ENCODE peak calls at places on chromosomes 16 and 17, in seven cellular contexts. V is SK-N-SH, J is HS-5, L is cerebellum, B is fibroblast of mammary gland, C is Calu3, X is uterus. S is an unnamed sample.
A peak's percentile ranks its signal among the peaks of the same experiment; 100 is the strongest.

GRCh38 chr16:30688701-30689100 is 10.3 kb upstream of the SRCAP start:
- DNase-seq in C (no peak), L (no peak), V (no peak), J (no peak), B (no peak), X (no peak), S (no peak)

GRCh38 chr17:82849076-82849945 is 9.5 kb upstream of the ZNF750 start:
- DNase-seq in V (no peak), B (no peak), J (no peak), X (no peak), C (no peak), L (no peak), S (no peak)

GRCh38 chr16:85566502-85567100 is 46.5 kb upstream of the GSE1 start:
- DNase-seq in J (no peak), V (no peak), X (no peak), C (no peak), L (no peak), B (no peak), S (peak; percentile 89)

GRCh38 chr17:50423553-50424159 is 2.4 kb upstream of the ACSF2 start:
- DNase-seq in X (peak; percentile 40), V (no peak), C (peak; percentile 97), J (peak; percentile 96), B (peak; percentile 95), L (no peak), S (peak; percentile 33)

GRCh38 chr17:82299452-82299851 is 18.0 kb downstream of the CD7 start:
- DNase-seq in V (no peak), C (no peak), L (no peak), J (no peak), B (no peak), X (no peak), S (peak; percentile 68)

GRCh38 chr17:82134101-82134500 is 36.1 kb upstream of the FASN start:
- DNase-seq in J (no peak), X (no peak), C (no peak), V (peak; percentile 23), L (no peak), B (peak; percentile 53), S (no peak)

GRCh38 chr16:8712589-8713361 is 38.4 kb downstream of the ABAT start:
- DNase-seq in V (peak; percentile 86), B (no peak), X (no peak), L (peak; percentile 89), J (no peak), C (no peak), S (peak; percentile 82)

GRCh38 chr16:75304521-75305363 is 53.3 kb upstream of the BCAR1 start:
- DNase-seq in B (peak; percentile 98), C (peak; percentile 38), X (no peak), J (peak; percentile 89), L (no peak), V (no peak), S (no peak)

GRCh38 chr17:82297804-82298537 is 19.4 kb downstream of the CD7 start:
- DNase-seq in X (peak; percentile 87), L (peak; percentile 80), C (peak; percentile 93), J (peak; percentile 73), V (peak; percentile 90), B (peak; percentile 99), S (peak; percentile 77)

GRCh38 chr16:80058236-80058635 is 457.7 kb upstream of the MAF start:
- DNase-seq in B (peak; percentile 6), X (peak; percentile 86), L (peak; percentile 26), V (no peak), J (no peak), C (no peak), S (no peak)

GRCh38 chr16:85847681-85848601 is 48.4 kb downstream of the COX4I1 start:
- DNase-seq in L (no peak), V (no peak), J (no peak), C (no peak), B (no peak), X (no peak), S (no peak)

GRCh38 chr17:28953444-28954118 is 2.3 kb upstream of the PHF12 start:
- DNase-seq in L (peak; percentile 43), V (peak; percentile 61), J (no peak), C (peak; percentile 56), X (peak; percentile 59), B (peak; percentile 52), S (peak; percentile 90)

GRCh38 chr17:50267074-50267841 is 7.0 kb upstream of the TMEM92 start:
- DNase-seq in X (peak; percentile 24), J (no peak), L (no peak), V (peak; percentile 52), B (peak; percentile 68), C (no peak), S (peak; percentile 27)

GRCh38 chr16:73521499-73521898 is 473.6 kb upstream of the ZFHX3 start:
- DNase-seq in L (no peak), C (no peak), J (no peak), B (no peak), X (no peak), V (no peak), S (no peak)

GRCh38 chr17:74565116-74565515 is 2.2 kb downstream of the CD300H start:
- DNase-seq in L (no peak), J (no peak), C (no peak), X (no peak), B (peak; percentile 23), V (no peak), S (no peak)

GRCh38 chr17:82083009-82083408 is 15.0 kb downstream of the FASN start:
- DNase-seq in C (no peak), B (no peak), X (no peak), V (no peak), J (no peak), L (no peak), S (no peak)

GRCh38 chr17:32323784-32324590 is 18.0 kb downstream of the C17orf75 start:
- DNase-seq in C (peak; percentile 55), V (peak; percentile 50), X (no peak), L (no peak), B (no peak), J (no peak), S (peak; percentile 73)

GRCh38 chr17:79461041-79461440 is 149.8 kb downstream of the RBFOX3 start:
- DNase-seq in C (no peak), X (no peak), V (no peak), J (peak; percentile 61), B (peak; percentile 20), L (no peak), S (no peak)

GRCh38 chr16:82715833-82716232 is 89.1 kb downstream of the CDH13 start:
- DNase-seq in X (no peak), V (no peak), L (no peak), B (no peak), J (no peak), C (no peak), S (no peak)

GRCh38 chr17:77214743-77215142 is 74.0 kb downstream of the SEC14L1 start:
- DNase-seq in L (peak; percentile 75), B (peak; percentile 34), X (no peak), V (peak; percentile 77), J (no peak), C (peak; percentile 58), S (peak; percentile 89)

GRCh38 chr17:30021708-30022317 is 80.4 kb downstream of the EFCAB5 start:
- DNase-seq in X (no peak), V (peak; percentile 60), J (no peak), B (peak; percentile 61), C (peak; percentile 41), L (peak; percentile 41), S (peak; percentile 11)

GRCh38 chr17:40485851-40486512 is 15.4 kb downstream of the TNS4 start:
- DNase-seq in C (peak; percentile 94), B (peak; percentile 100), J (peak; percentile 95), L (no peak), X (peak; percentile 85), V (no peak), S (no peak)

GRCh38 chr16:14196011-14196410 is 124.9 kb downstream of the MRTFB start:
- DNase-seq in J (no peak), B (no peak), X (no peak), L (peak; percentile 3), V (peak; percentile 27), C (no peak), S (no peak)

GRCh38 chr17:5667871-5668270 is 83.6 kb upstream of the NLRP1 start:
- DNase-seq in L (no peak), B (peak; percentile 11), V (no peak), C (no peak), J (no peak), X (no peak), S (peak; percentile 68)

GRCh38 chr16:29802416-29802935 is 3.9 kb upstream of the MAZ start:
- DNase-seq in V (no peak), X (no peak), J (no peak), B (no peak), C (no peak), L (no peak), S (no peak)